ENCODE peak calls at places on chromosomes 3 and 15, in ten cellular contexts. Z, M, H, V, W, Q, P, X, N and B are unnamed samples.

GRCh38 chr15:90571063-90571541 is 41.4 kb downstream of the CRTC3 start:
- DNase-seq in Z (no peak), M (no peak), H (no peak), V (no peak), W (no peak), Q (no peak), P (no peak), X (peak; percentile 72), N (no peak), B (peak; percentile 28)

GRCh38 chr3:175546115-175546514 is 687.0 kb downstream of the NAALADL2 start:
- DNase-seq in Z (no peak), M (no peak), H (no peak), V (no peak), W (no peak), Q (no peak), P (no peak), X (no peak), N (no peak), B (no peak)

GRCh38 chr15:63523306-63523990 is 19.1 kb downstream of the USP3 start:
- DNase-seq in Z (no peak), M (no peak), H (no peak), V (no peak), W (no peak), Q (no peak), P (no peak), X (no peak), N (no peak), B (peak; percentile 26)

GRCh38 chr3:107283948-107284347 is 93.3 kb upstream of the CCDC54 start:
- DNase-seq in Z (no peak), M (no peak), H (no peak), V (no peak), W (no peak), Q (peak; percentile 17), P (no peak), X (no peak), N (no peak), B (no peak)

GRCh38 chr3:13133011-13133410 is 59.8 kb upstream of the IQSEC1 start:
- DNase-seq in Z (no peak), M (no peak), H (no peak), V (no peak), W (no peak), Q (no peak), P (no peak), X (peak; percentile 2), N (no peak), B (no peak)

GRCh38 chr3:183142199-183142598 is 20.3 kb downstream of the LAMP3 start:
- DNase-seq in Z (no peak), M (no peak), H (peak; percentile 72), V (no peak), W (no peak), Q (peak; percentile 55), P (no peak), X (no peak), N (no peak), B (no peak)

GRCh38 chr3:39141211-39141995 is 12.0 kb downstream of the CSRNP1 start:
- DNase-seq in Z (no peak), M (no peak), H (peak; percentile 64), V (peak; percentile 74), W (no peak), Q (no peak), P (peak; percentile 27), X (peak; percentile 20), N (peak; percentile 48), B (peak; percentile 82)

GRCh38 chr3:43747641-43748040 is 56.9 kb downstream of the ABHD5 start:
- DNase-seq in Z (no peak), M (no peak), H (peak; percentile 21), V (no peak), W (no peak), Q (no peak), P (no peak), X (no peak), N (no peak), B (peak; percentile 45)

GRCh38 chr3:178900244-178900643 is 171.4 kb downstream of the ZMAT3 start:
- DNase-seq in Z (no peak), M (peak; percentile 95), H (no peak), V (peak; percentile 50), W (no peak), Q (no peak), P (no peak), X (no peak), N (no peak), B (no peak)

GRCh38 chr3:179473565-179473964 is 22.3 kb upstream of the GNB4 start:
- DNase-seq in Z (no peak), M (no peak), H (no peak), V (no peak), W (no peak), Q (no peak), P (no peak), X (no peak), N (no peak), B (no peak)